ENCODE peak calls at places on chromosomes 5 and 9, in four cellular contexts. H is iris pigment epithelial cell; T is stimulated activated CD8-positive, alpha-beta memory T cell treated with anti-CD3 and anti-CD28 coated beads, Interleukin-15, amount 100 ng/mL, for 1 hour; C is GM20000. P is an unnamed sample.

GRCh38 chr5:41770799-41771198 is 99.4 kb downstream of the OXCT1 start:
- DNase-seq in H (no peak), C (peak), T (no peak), P (no peak)

GRCh38 chr5:59035681-59036080 is 452.8 kb downstream of the RAB3C start:
- DNase-seq in T (no peak), C (no peak), H (no peak), P (no peak)

GRCh38 chr5:2139478-2139877 is 256.8 kb upstream of the IRX4 start:
- DNase-seq in T (no peak), H (no peak), C (no peak), P (no peak)

GRCh38 chr5:15620501-15620900 is 120.5 kb downstream of the FBXL7 start:
- DNase-seq in H (peak), C (no peak), T (no peak), P (no peak)

GRCh38 chr9:74960548-74960947 is 7.8 kb upstream of the C9orf40 start:
- DNase-seq in T (no peak), H (peak), C (no peak), P (no peak)

GRCh38 chr5:158942217-158942616 is 157.5 kb downstream of the EBF1 start:
- DNase-seq in T (no peak), H (peak), C (no peak), P (no peak)

GRCh38 chr9:12643686-12644085 is 49.5 kb upstream of the TYRP1 start:
- DNase-seq in C (no peak), H (no peak), T (no peak), P (no peak)

GRCh38 chr5:82018462-82018861 is 46.6 kb downstream of the ATG10 start:
- DNase-seq in H (peak), T (no peak), C (no peak), P (no peak)

GRCh38 chr5:2732850-2733249 is 18.6 kb downstream of the IRX2 start:
- DNase-seq in H (no peak), T (no peak), C (no peak), P (no peak)

GRCh38 chr5:176619203-176619568 is 9.2 kb upstream of the GPRIN1 start:
- DNase-seq in H (peak), C (peak), T (peak), P (peak)

GRCh38 chr9:98226516-98226915 is 28.9 kb downstream of the TBC1D2 start:
- DNase-seq in H (peak), T (no peak), C (no peak), P (no peak)

P was measured in HCT116.